ENCODE peak calls at places on chromosome 12, in four cellular contexts. Q, C, S and F are unnamed samples.

GRCh38 chr12:24909667-24910066 is 39.2 kb downstream of the BCAT1 start:
- DNase-seq in Q (peak), C (peak), S (no peak), F (no peak)

GRCh38 chr12:28258998-28259397 is 68.7 kb downstream of the CCDC91 start:
- DNase-seq in Q (peak), C (no peak), S (no peak), F (no peak)

GRCh38 chr12:29350080-29350479 is 30.9 kb downstream of the ERGIC2 start:
- DNase-seq in Q (peak), C (no peak), S (no peak), F (no peak)

GRCh38 chr12:44193281-44193680 is 357.4 kb downstream of the TMEM117 start:
- DNase-seq in Q (no peak), C (no peak), S (no peak), F (no peak)

GRCh38 chr12:46983959-46984833 is 95.2 kb upstream of the PCED1B start:
- DNase-seq in Q (peak), C (peak), S (no peak), F (peak)

GRCh38 chr12:104505095-104505819 is 48.5 kb downstream of the CHST11 start:
- DNase-seq in Q (no peak), C (no peak), S (no peak), F (no peak)

GRCh38 chr12:89153341-89153740 is 199.0 kb downstream of the DUSP6 start:
- DNase-seq in Q (no peak), C (no peak), S (no peak), F (no peak)

GRCh38 chr12:103269962-103270361 is 225.8 kb downstream of the C12orf42 start:
- DNase-seq in Q (no peak), C (no peak), S (no peak), F (no peak)

GRCh38 chr12:49703647-49704137 is 3.5 kb downstream of the FMNL3 start:
- DNase-seq in Q (peak), C (no peak), S (no peak), F (no peak)

GRCh38 chr12:101127521-101128219 is 82.4 kb downstream of the SLC5A8 start:
- DNase-seq in Q (peak), C (peak), S (no peak), F (no peak)

GRCh38 chr12:56420411-56420810 is 28.8 kb downstream of the TIMELESS start:
- DNase-seq in Q (no peak), C (no peak), S (no peak), F (no peak)

GRCh38 chr12:113819495-113819894 is 146.6 kb downstream of the RBM19 start:
- DNase-seq in Q (no peak), C (no peak), S (no peak), F (no peak)

GRCh38 chr12:62640910-62641448 is 174.4 kb downstream of the MON2 start:
- DNase-seq in Q (peak), C (peak), S (no peak), F (no peak)

GRCh38 chr12:64320611-64321010 is 69.9 kb downstream of the C12orf56 start:
- DNase-seq in Q (no peak), C (no peak), S (no peak), F (no peak)

GRCh38 chr12:4245446-4245845 is 28.1 kb upstream of the CCND2 start:
- DNase-seq in Q (no peak), C (no peak), S (no peak), F (no peak)

GRCh38 chr12:50055831-50056628 is 1.4 kb upstream of the ASIC1 start:
- DNase-seq in Q (peak), C (peak), S (peak), F (peak)